ENCODE peak calls at places on chromosome 18, in six cellular contexts. One of them, this sample, is unnamed. For H3K4me1, the result is how much of the 10 kb centered on the place peaks cover.

GRCh38 chr18:69885841-69886531 is 61.7 kb downstream of the CD226 start:
- DNase-seq in cardiac muscle cell: no peak
- DNase-seq in HepG2: peak
- DNase-seq in psoas muscle: no peak
- DNase-seq in prostate gland: no peak
- DNase-seq in neural progenitor cell: no peak
- DNase-seq in this sample: no peak

GRCh38 chr18:7950380-7951143 is 383.4 kb downstream of the PTPRM start:
- DNase-seq in cardiac muscle cell: peak
- DNase-seq in HepG2: peak
- DNase-seq in psoas muscle: no peak
- DNase-seq in prostate gland: no peak
- DNase-seq in neural progenitor cell: no peak
- DNase-seq in this sample: no peak

GRCh38 chr18:11689031-11689971 is at the start of gene GNAL:
- DNase-seq in cardiac muscle cell: peak
- DNase-seq in HepG2: peak
- DNase-seq in psoas muscle: peak
- DNase-seq in prostate gland: peak
- DNase-seq in neural progenitor cell: peak
- DNase-seq in this sample: peak

GRCh38 chr18:63523660-63524059 is 18.5 kb upstream of the SERPINB12 start:
- DNase-seq in cardiac muscle cell: peak
- DNase-seq in HepG2: no peak
- DNase-seq in psoas muscle: no peak
- DNase-seq in prostate gland: no peak
- DNase-seq in neural progenitor cell: no peak
- DNase-seq in this sample: no peak

GRCh38 chr18:77106331-77106730 is 26.3 kb downstream of the MBP start:
- DNase-seq in cardiac muscle cell: peak
- DNase-seq in HepG2: no peak
- DNase-seq in psoas muscle: peak
- DNase-seq in prostate gland: no peak
- DNase-seq in neural progenitor cell: no peak
- DNase-seq in this sample: no peak

GRCh38 chr18:21167641-21168372 is 56.2 kb upstream of the ROCK1 start:
- DNase-seq in cardiac muscle cell: no peak
- DNase-seq in HepG2: peak
- DNase-seq in psoas muscle: no peak
- DNase-seq in prostate gland: peak
- DNase-seq in neural progenitor cell: peak
- DNase-seq in this sample: no peak

GRCh38 chr18:36217348-36217747 is 30.1 kb downstream of the MOCOS start:
- DNase-seq in cardiac muscle cell: no peak
- DNase-seq in HepG2: peak
- DNase-seq in psoas muscle: no peak
- DNase-seq in prostate gland: no peak
- DNase-seq in neural progenitor cell: no peak
- DNase-seq in this sample: no peak

GRCh38 chr18:34976534-34976898 is 64.7 kb upstream of the MAPRE2 start:
- DNase-seq in cardiac muscle cell: no peak
- DNase-seq in HepG2: no peak
- DNase-seq in psoas muscle: no peak
- DNase-seq in prostate gland: no peak
- DNase-seq in neural progenitor cell: no peak
- DNase-seq in this sample: no peak

GRCh38 chr18:32213693-32214092 is 23.9 kb downstream of the MEP1B start:
- DNase-seq in cardiac muscle cell: no peak
- DNase-seq in HepG2: peak
- DNase-seq in psoas muscle: no peak
- DNase-seq in prostate gland: no peak
- DNase-seq in neural progenitor cell: no peak
- DNase-seq in this sample: peak

DNA sequence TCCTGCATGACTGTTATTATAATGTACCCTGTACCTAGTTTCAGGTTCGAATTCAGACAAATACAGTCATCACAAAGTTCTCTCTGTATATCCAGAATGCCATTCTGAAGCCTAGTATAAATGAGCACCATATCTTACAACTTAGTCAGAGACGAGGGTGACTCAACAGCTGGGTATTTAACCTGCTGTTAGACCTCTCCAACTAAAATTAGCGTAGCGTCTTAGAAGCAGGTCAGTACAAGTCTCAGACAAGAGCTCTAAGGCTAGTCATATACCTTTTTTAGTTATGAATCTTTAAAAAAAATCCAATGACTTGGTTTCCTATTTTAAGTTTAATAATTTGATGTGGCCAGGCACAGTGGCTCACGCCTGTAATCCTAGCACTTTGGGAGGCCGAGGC is 74.1 kb downstream of the CABYR start:
- DNase-seq in cardiac muscle cell: peak
- DNase-seq in HepG2: peak
- DNase-seq in psoas muscle: no peak
- DNase-seq in prostate gland: no peak
- DNase-seq in neural progenitor cell: no peak
- DNase-seq in this sample: no peak
- H3K4me1 ChIP-seq in cardiac muscle cell: under half
- H3K4me1 ChIP-seq in HepG2: under half
- H3K4me1 ChIP-seq in psoas muscle: half or more
- H3K4me1 ChIP-seq in prostate gland: under half
- H3K4me1 ChIP-seq in neural progenitor cell: under half
- H3K4me1 ChIP-seq in this sample: under half

GRCh38 chr18:22813648-22814328 is 119.3 kb upstream of the RBBP8 start:
- DNase-seq in cardiac muscle cell: peak
- DNase-seq in HepG2: peak
- DNase-seq in psoas muscle: no peak
- DNase-seq in prostate gland: peak
- DNase-seq in neural progenitor cell: peak
- DNase-seq in this sample: no peak
- TF ChIP-seq CTCF in cardiac muscle cell: peak
- TF ChIP-seq CTCF in HepG2: peak
- TF ChIP-seq CTCF in psoas muscle: peak
- TF ChIP-seq CTCF in prostate gland: peak
- TF ChIP-seq CTCF in neural progenitor cell: peak
- TF ChIP-seq CTCF in this sample: peak

DNA sequence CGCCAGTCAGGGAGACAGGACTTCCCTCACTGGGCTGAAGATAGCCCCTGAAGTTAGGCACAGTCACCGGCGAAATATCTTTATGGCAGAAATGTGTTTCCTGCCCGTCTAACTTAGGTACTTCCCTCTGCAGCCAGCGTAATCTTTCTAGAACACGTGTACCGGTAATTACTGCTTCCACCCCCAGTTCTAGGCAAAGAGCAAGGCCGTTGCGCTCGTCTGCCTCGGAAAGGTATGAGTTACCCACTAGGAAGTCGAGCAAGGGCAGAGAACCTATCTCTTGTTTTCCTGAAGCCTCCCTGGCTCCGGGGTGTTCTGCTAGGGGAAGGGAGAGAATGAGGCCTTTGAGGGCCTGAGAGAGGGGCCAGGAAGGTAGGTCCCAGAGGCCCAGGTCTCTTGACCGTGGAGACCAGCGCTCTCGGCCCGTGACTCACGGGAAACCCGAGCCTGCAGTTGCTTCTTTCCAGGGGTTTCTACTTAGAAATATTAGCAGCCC is 70.0 kb downstream of the TWSG1 start:
- DNase-seq in cardiac muscle cell: peak
- DNase-seq in HepG2: no peak
- DNase-seq in psoas muscle: no peak
- DNase-seq in prostate gland: no peak
- DNase-seq in neural progenitor cell: no peak
- DNase-seq in this sample: peak
- H3K4me3 ChIP-seq in cardiac muscle cell: no peak
- H3K4me3 ChIP-seq in HepG2: no peak
- H3K4me3 ChIP-seq in psoas muscle: peak
- H3K4me3 ChIP-seq in prostate gland: no peak
- H3K4me3 ChIP-seq in neural progenitor cell: no peak
- H3K4me3 ChIP-seq in this sample: no peak

GRCh38 chr18:23462876-23463275 is 9.8 kb downstream of the RIOK3 start:
- DNase-seq in cardiac muscle cell: peak
- DNase-seq in HepG2: no peak
- DNase-seq in psoas muscle: no peak
- DNase-seq in prostate gland: no peak
- DNase-seq in neural progenitor cell: no peak
- DNase-seq in this sample: no peak

GRCh38 chr18:23456835-23457234 is 3.7 kb downstream of the RIOK3 start:
- DNase-seq in cardiac muscle cell: no peak
- DNase-seq in HepG2: no peak
- DNase-seq in psoas muscle: no peak
- DNase-seq in prostate gland: no peak
- DNase-seq in neural progenitor cell: no peak
- DNase-seq in this sample: no peak

GRCh38 chr18:23459530-23459921 is 6.4 kb downstream of the RIOK3 start:
- DNase-seq in cardiac muscle cell: no peak
- DNase-seq in HepG2: peak
- DNase-seq in psoas muscle: no peak
- DNase-seq in prostate gland: no peak
- DNase-seq in neural progenitor cell: no peak
- DNase-seq in this sample: no peak

GRCh38 chr18:23458830-23459529 is 5.9 kb downstream of the RIOK3 start:
- DNase-seq in cardiac muscle cell: peak
- DNase-seq in HepG2: no peak
- DNase-seq in psoas muscle: no peak
- DNase-seq in prostate gland: no peak
- DNase-seq in neural progenitor cell: no peak
- DNase-seq in this sample: peak

DNA sequence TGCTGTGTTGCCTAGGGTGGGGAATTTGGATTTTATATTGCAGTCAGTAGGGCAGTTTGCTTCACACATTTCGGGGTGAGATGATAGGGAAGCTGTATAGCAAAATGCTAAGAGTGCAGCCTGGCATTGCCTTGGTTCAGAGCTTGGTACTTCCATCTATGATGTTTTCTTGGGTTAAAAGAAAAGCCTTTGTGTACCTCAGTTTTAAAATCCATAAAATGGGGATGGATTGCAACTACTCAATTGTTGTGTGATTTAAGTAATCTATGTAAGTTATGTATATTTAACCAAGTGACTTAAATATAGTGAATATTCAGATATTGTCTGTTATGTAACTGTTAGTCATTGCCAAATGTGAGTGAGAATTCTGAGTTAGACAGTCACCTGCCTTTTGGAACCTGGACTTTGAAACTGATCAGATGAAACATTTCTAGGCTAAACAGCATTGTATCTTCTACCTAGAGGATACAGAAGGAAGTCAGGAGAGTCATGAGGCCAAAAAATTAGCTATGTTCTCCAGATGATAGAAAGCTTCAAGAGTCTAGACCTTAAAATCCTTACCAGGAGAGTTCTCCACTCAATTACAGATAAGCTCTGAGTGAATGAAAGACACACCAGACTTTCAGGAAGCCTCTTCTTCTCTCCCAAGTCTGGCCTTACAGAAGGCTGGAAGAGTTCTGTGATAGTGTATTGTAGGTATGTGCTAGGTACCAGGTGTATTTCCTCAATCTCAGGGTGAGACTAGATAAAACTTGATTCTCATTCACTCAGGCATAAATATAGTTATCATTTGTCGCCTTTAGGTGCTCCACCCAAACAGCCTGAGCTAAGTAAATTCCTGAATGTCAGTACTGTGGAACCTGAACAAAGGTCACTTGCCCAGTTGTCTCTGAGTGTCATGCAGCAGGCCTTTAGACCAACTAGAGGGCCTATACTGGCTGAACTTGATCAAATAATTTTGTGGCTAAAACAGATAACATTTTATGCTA is 7.5 kb downstream of the RIOK3 start:
- DNase-seq in cardiac muscle cell: no peak
- DNase-seq in HepG2: peak
- DNase-seq in psoas muscle: no peak
- DNase-seq in prostate gland: no peak
- DNase-seq in neural progenitor cell: no peak
- DNase-seq in this sample: no peak
- H3K4me1 ChIP-seq in cardiac muscle cell: under half
- H3K4me1 ChIP-seq in HepG2: half or more
- H3K4me1 ChIP-seq in psoas muscle: half or more
- H3K4me1 ChIP-seq in prostate gland: under half
- H3K4me1 ChIP-seq in neural progenitor cell: under half
- H3K4me1 ChIP-seq in this sample: half or more

GRCh38 chr18:47899107-47899840 is 31.2 kb downstream of the SMAD2 start:
- DNase-seq in cardiac muscle cell: peak
- DNase-seq in HepG2: no peak
- DNase-seq in psoas muscle: no peak
- DNase-seq in prostate gland: no peak
- DNase-seq in neural progenitor cell: peak
- DNase-seq in this sample: no peak
- TF ChIP-seq CTCF in cardiac muscle cell: peak
- TF ChIP-seq CTCF in HepG2: no peak
- TF ChIP-seq CTCF in psoas muscle: no peak
- TF ChIP-seq CTCF in prostate gland: no peak
- TF ChIP-seq CTCF in neural progenitor cell: peak
- TF ChIP-seq CTCF in this sample: no peak

GRCh38 chr18:61606759-61607158 is 273.5 kb downstream of the CDH20 start:
- DNase-seq in cardiac muscle cell: peak
- DNase-seq in HepG2: no peak
- DNase-seq in psoas muscle: peak
- DNase-seq in prostate gland: peak
- DNase-seq in neural progenitor cell: peak
- DNase-seq in this sample: peak
- H3K4me3 ChIP-seq in cardiac muscle cell: peak
- H3K4me3 ChIP-seq in HepG2: no peak
- H3K4me3 ChIP-seq in psoas muscle: peak
- H3K4me3 ChIP-seq in prostate gland: no peak
- H3K4me3 ChIP-seq in neural progenitor cell: peak
- H3K4me3 ChIP-seq in this sample: peak

GRCh38 chr18:26568926-26569700 is 20.8 kb upstream of the KCTD1 start:
- DNase-seq in cardiac muscle cell: no peak
- DNase-seq in HepG2: no peak
- DNase-seq in psoas muscle: no peak
- DNase-seq in prostate gland: no peak
- DNase-seq in neural progenitor cell: no peak
- DNase-seq in this sample: no peak

GRCh38 chr18:26566874-26567273 is 18.5 kb upstream of the KCTD1 start:
- DNase-seq in cardiac muscle cell: no peak
- DNase-seq in HepG2: no peak
- DNase-seq in psoas muscle: no peak
- DNase-seq in prostate gland: no peak
- DNase-seq in neural progenitor cell: peak
- DNase-seq in this sample: no peak

GRCh38 chr18:26563024-26563423 is 14.7 kb upstream of the KCTD1 start:
- DNase-seq in cardiac muscle cell: no peak
- DNase-seq in HepG2: no peak
- DNase-seq in psoas muscle: no peak
- DNase-seq in prostate gland: no peak
- DNase-seq in neural progenitor cell: no peak
- DNase-seq in this sample: no peak

GRCh38 chr18:26565514-26565913 is 17.2 kb upstream of the KCTD1 start:
- DNase-seq in cardiac muscle cell: peak
- DNase-seq in HepG2: no peak
- DNase-seq in psoas muscle: no peak
- DNase-seq in prostate gland: no peak
- DNase-seq in neural progenitor cell: no peak
- DNase-seq in this sample: no peak

GRCh38 chr18:26568513-26568912 is 20.2 kb upstream of the KCTD1 start:
- DNase-seq in cardiac muscle cell: no peak
- DNase-seq in HepG2: no peak
- DNase-seq in psoas muscle: no peak
- DNase-seq in prostate gland: no peak
- DNase-seq in neural progenitor cell: no peak
- DNase-seq in this sample: no peak
- H3K4me1 ChIP-seq in cardiac muscle cell: under half
- H3K4me1 ChIP-seq in HepG2: under half
- H3K4me1 ChIP-seq in psoas muscle: under half
- H3K4me1 ChIP-seq in prostate gland: under half
- H3K4me1 ChIP-seq in neural progenitor cell: under half
- H3K4me1 ChIP-seq in this sample: under half